ENCODE peak calls at places on chromosomes 16 and 17, in seven cellular contexts. G is ascending aorta, M is GM12865, Z is tibial artery, U is lower lobe of right lung, N is lower leg skin, Q is right atrium auricular region. K is an unnamed sample.

GRCh38 chr17:45973099-45973838 is 25.8 kb upstream of the STH start:
- DNase-seq in Q (no peak), U (no peak), N (peak), M (no peak), G (no peak), Z (no peak), K (no peak)

GRCh38 chr16:24552705-24553104 is 13.3 kb downstream of the RBBP6 start:
- DNase-seq in Z (no peak), Q (no peak), N (no peak), G (no peak), U (no peak), M (no peak), K (no peak)

GRCh38 chr17:18217412-18218015 is 7.9 kb upstream of the LLGL1 start:
- DNase-seq in M (peak), G (peak), N (peak), Z (peak), Q (peak), U (peak), K (peak)

GRCh38 chr17:20085283-20085875 is 76.2 kb downstream of the SPECC1 start:
- DNase-seq in Z (no peak), N (no peak), Q (peak), U (no peak), M (no peak), G (no peak), K (peak)

GRCh38 chr16:61587526-61587925 is 448.7 kb downstream of the CDH8 start:
- DNase-seq in G (no peak), U (no peak), Z (no peak), N (no peak), M (no peak), Q (no peak), K (no peak)

GRCh38 chr16:57668630-57669475 is 747 bp downstream of the ADGRG3 start:
- DNase-seq in U (no peak), Z (no peak), Q (no peak), G (no peak), N (peak), M (no peak), K (no peak)

GRCh38 chr17:7695586-7695985 is 7.3 kb downstream of the WRAP53 start:
- DNase-seq in G (no peak), M (no peak), Q (no peak), N (no peak), U (no peak), Z (no peak), K (no peak)

GRCh38 chr17:17701658-17702057 is 20.4 kb downstream of the RAI1 start:
- DNase-seq in N (no peak), U (no peak), Q (no peak), G (no peak), Z (no peak), M (no peak), K (no peak)

GRCh38 chr17:9645858-9646555 is 690 bp downstream of the USP43 start:
- DNase-seq in Q (no peak), U (peak), M (peak), N (peak), Z (no peak), G (no peak), K (no peak)

GRCh38 chr16:56355221-56355620 is 70.1 kb downstream of the AMFR start:
- DNase-seq in G (no peak), U (no peak), M (no peak), Q (peak), Z (peak), N (peak), K (no peak)

GRCh38 chr17:21286066-21286770 is 1.7 kb downstream of the MAP2K3 start:
- DNase-seq in M (peak), U (peak), Q (peak), G (peak), N (peak), Z (peak), K (peak)

GRCh38 chr17:61399131-61400057 is at the start of gene TBX2:
- DNase-seq in Q (peak), N (no peak), U (peak), Z (peak), M (no peak), G (peak), K (peak)

GRCh38 chr16:89198417-89199240 is 1.7 kb downstream of the SLC22A31 start:
- DNase-seq in Q (no peak), G (no peak), M (no peak), Z (no peak), N (no peak), U (peak), K (no peak)

GRCh38 chr17:16937431-16937830 is 34.5 kb downstream of the TNFRSF13B start:
- DNase-seq in N (peak), Q (no peak), U (peak), M (no peak), G (no peak), Z (no peak), K (no peak)

GRCh38 chr16:12089492-12090161 is 113.1 kb downstream of the SNX29 start:
- DNase-seq in G (peak), Q (no peak), Z (peak), U (peak), M (no peak), N (peak), K (peak)

GRCh38 chr16:25014500-25015147 is 545 bp downstream of the ARHGAP17 start:
- DNase-seq in Q (peak), G (no peak), U (peak), M (peak), N (peak), Z (peak), K (peak)

GRCh38 chr17:68491381-68491849 is 20.8 kb upstream of the PRKAR1A start:
- DNase-seq in G (no peak), U (peak), Q (no peak), N (no peak), Z (peak), M (peak), K (no peak)

GRCh38 chr17:8320990-8321389 is 10.9 kb downstream of the ARHGEF15 start:
- DNase-seq in U (no peak), Z (no peak), M (peak), Q (no peak), G (no peak), N (no peak), K (no peak)

GRCh38 chr16:31052131-31052530 is 18.8 kb downstream of the STX4 start:
- DNase-seq in U (no peak), M (no peak), Q (peak), G (no peak), N (no peak), Z (peak), K (peak)

GRCh38 chr17:81995463-81996231 is 18.2 kb downstream of the ASPSCR1 start:
- DNase-seq in Q (no peak), M (no peak), U (no peak), G (no peak), Z (no peak), N (no peak), K (no peak)
- TF ChIP-seq CTCF in Q (no peak), M (no peak), U (no peak), G (no peak), Z (no peak), N (no peak), K (no peak)

DNA sequence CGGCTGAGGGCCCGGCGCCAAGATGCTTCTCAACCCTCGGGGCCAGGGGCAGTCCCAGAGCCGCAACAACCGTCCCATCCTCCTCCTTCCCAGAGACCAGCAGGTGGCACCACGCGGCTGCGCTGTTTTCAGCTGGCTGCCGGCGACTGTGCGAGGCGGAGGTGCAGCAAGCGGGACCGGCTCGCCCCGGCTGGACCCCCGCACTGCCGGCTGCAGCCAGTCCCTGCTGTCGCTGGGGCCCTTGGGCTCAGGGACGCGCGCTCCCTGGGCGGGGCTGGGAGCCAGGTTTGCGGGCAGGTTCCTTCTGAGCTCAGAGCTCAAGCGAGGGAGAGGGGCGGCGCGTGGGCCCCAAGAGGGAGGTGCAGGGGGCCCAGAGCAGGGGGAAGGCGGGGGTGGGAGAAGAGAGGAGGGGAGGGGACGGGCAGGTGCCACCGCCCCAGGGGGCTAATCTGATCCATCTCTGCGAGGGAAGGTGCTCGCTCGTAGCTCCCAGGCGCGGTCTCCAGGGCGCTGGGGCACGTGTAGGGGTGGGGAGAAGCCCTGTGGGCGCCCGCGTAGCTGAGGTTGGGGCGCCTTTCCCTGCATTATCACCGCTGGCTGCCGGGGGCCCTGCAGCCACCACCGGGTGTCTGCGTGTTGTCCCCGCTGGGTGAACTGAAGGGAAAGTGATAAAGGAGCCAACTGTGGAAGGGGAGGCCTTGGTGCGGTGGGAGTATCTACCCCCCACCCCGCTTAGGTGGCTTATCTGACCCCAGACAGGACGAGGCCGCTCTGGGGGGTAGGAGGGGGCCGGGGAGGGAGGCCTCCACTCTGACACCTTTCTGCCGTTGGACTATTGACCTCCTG is 24.2 kb downstream of the STAT5A start:
- DNase-seq in N (peak), G (no peak), U (peak), Z (peak), M (peak), Q (peak), K (peak)
- H3K4me3 ChIP-seq in N (no peak), G (peak), U (peak), Z (peak), M (no peak), Q (no peak), K (no peak)

DNA sequence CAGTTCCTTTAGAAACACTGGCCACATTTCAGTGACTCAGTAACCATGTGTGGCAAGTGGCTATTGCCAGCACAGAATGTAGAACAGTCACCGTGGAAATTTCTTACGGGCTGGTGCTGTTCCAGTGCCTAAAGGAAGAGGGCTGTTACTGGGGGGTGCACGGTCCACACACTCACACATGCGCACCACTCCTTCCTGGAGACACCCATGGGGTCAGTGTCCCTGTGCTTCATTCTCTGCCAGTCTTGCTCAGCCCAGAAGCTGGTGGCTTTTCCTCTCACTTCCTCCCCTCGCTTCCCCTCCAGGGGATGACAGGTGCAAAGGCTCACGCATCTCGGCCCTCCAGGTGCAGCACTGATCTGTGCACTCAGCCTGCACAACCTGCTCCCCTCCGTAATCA is 115.6 kb downstream of the CCDC182 start:
- DNase-seq in Q (no peak), G (no peak), M (peak), Z (no peak), U (no peak), N (no peak), K (peak)
- TF ChIP-seq CTCF in Q (no peak), G (no peak), M (no peak), Z (no peak), U (no peak), N (no peak), K (no peak)

DNA sequence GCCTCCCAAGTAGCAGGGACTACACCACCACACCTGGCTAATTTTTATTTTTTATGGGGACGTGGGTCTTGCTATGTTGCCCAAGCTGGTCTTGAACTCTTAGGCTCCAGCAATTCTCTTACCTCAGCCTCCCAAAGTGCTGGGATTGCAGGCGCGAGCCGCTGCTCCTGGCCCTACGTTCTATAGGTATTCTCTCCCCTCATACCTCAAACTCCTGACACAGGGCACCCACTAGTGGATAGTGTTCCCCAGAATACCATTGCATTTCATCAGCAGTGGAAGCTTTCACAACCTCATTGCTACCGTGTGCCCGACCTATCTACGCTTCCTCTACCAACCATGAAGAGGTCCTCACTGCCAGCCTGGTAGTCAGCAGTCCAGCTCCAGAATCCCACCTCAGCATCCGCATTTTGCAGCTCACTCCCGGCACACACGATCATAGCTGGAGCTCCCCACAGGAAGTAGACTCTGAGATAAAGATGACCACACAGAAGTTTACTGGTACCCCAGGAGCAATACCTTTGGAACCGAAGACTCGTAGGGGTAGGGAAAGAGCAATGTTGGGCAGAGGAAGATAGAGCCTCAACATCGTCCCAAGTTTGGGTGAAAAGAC is 9.3 kb downstream of the CTRB2 start:
- DNase-seq in N (peak), G (no peak), Q (no peak), M (no peak), U (peak), Z (no peak), K (no peak)
- H3K4me3 ChIP-seq in N (no peak), G (no peak), Q (no peak), M (no peak), U (no peak), Z (no peak), K (no peak)

GRCh38 chr16:87303962-87304521 is 13.2 kb downstream of the C16orf95 start:
- DNase-seq in U (no peak), N (no peak), Z (no peak), G (no peak), Q (no peak), M (no peak), K (no peak)

GRCh38 chr16:87304951-87305350 is 12.2 kb downstream of the C16orf95 start:
- DNase-seq in U (no peak), G (no peak), Q (no peak), N (peak), M (no peak), Z (no peak), K (no peak)

GRCh38 chr16:87303431-87303930 is 13.7 kb downstream of the C16orf95 start:
- DNase-seq in Q (no peak), N (no peak), Z (no peak), U (no peak), M (no peak), G (no peak), K (no peak)

GRCh38 chr16:87308826-87309225 is 8.4 kb downstream of the C16orf95 start:
- DNase-seq in N (no peak), Z (no peak), M (no peak), U (no peak), G (no peak), Q (no peak), K (no peak)

DNA sequence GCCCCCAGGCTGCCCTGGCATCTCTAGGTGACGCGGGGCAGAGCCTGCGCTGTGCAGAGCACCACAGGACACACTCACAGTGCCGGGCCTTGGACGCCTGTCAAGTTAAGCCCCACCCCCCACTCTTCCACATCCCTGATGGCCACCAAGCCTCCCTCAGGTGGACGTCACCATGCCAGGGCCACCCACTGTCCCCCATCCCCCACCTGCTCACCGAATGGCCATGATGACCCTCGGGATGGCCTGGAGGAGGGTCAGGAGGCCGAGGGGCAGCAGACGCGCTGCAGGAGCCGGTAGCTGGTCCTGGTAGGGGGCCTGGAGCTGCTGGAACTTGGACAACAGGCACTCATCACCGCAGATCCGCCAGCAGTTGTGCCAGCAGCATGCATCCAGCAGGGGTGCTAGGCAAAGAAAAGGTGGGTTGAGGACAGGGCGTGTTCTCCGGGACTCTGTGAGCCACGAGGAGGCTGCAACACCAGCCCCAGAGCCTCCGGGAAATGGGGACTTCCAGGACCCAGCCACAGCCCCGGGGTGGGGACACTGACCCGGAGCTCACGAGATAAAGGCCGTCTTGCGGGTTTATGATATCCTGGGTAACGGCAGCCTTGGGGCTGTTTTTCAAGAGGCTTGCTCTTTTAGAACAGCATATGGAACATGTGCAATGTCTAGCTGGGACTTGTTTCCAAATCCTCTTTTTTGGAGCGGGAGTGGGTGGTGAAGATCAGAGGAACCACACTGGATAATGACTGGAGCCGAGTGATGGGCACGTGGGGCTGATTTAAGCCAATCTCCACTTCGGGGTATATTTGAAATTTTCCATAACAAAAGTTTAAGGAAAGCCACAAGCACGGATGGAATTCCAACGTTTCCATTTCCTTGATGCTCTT is 11.4 kb downstream of the C16orf95 start:
- DNase-seq in Z (no peak), N (no peak), G (no peak), U (no peak), Q (no peak), M (no peak), K (peak)
- TF ChIP-seq CTCF in Z (no peak), N (no peak), G (no peak), U (no peak), Q (no peak), M (no peak), K (peak)

GRCh38 chr17:78322858-78323455 is 36.9 kb downstream of the SOCS3 start:
- DNase-seq in G (no peak), Z (no peak), Q (peak), M (no peak), N (no peak), U (no peak), K (peak)

GRCh38 chr17:78325076-78325712 is 34.7 kb downstream of the SOCS3 start:
- DNase-seq in Z (peak), U (no peak), G (no peak), Q (peak), N (peak), M (no peak), K (peak)

GRCh38 chr17:78324391-78325075 is 35.3 kb downstream of the SOCS3 start:
- DNase-seq in Q (peak), Z (peak), U (peak), N (peak), G (peak), M (no peak), K (peak)

GRCh38 chr17:78322327-78322857 is 37.5 kb downstream of the SOCS3 start:
- DNase-seq in U (no peak), Z (no peak), Q (no peak), G (no peak), N (no peak), M (no peak), K (no peak)

GRCh38 chr17:78323821-78324390 is 36.0 kb downstream of the SOCS3 start:
- DNase-seq in Q (no peak), U (no peak), M (no peak), G (no peak), Z (no peak), N (no peak), K (no peak)
- H3K4me3 ChIP-seq in Q (no peak), U (no peak), M (no peak), G (no peak), Z (no peak), N (no peak), K (peak)

GRCh38 chr17:47717261-47717697 is 15.8 kb upstream of the TBX21 start:
- DNase-seq in M (no peak), N (no peak), Z (no peak), G (no peak), U (no peak), Q (no peak), K (no peak)
- TF ChIP-seq CTCF in M (peak), N (no peak), Z (no peak), G (peak), U (peak), Q (peak), K (peak)

K was measured in AG10803.